ENCODE peak calls at places on chromosome 14, in nine cellular contexts. A, Q, I, W, Z, R, B, O and Y are unnamed samples.

GRCh38 chr14:37172024-37172869 is at the start of gene SLC25A21:
- DNase-seq in O (peak), R (peak), A (peak), W (peak), I (peak), Q (no peak), B (no peak), Z (peak), Y (peak)

GRCh38 chr14:34364201-34364600 is 97.8 kb downstream of the SPTSSA start:
- DNase-seq in Z (no peak), A (no peak), I (no peak), O (no peak), W (no peak), B (no peak), R (no peak), Q (no peak), Y (no peak)

GRCh38 chr14:29896354-29896768 is 31.3 kb downstream of the PRKD1 start:
- DNase-seq in O (no peak), A (peak), R (no peak), W (no peak), B (no peak), Z (no peak), I (no peak), Q (no peak), Y (no peak)

GRCh38 chr14:104450811-104451401 is 128.7 kb upstream of the C14orf180 start:
- DNase-seq in I (no peak), W (no peak), A (no peak), Q (no peak), O (peak), R (no peak), B (no peak), Z (peak), Y (no peak)

GRCh38 chr14:99879401-99880295 is 86.4 kb downstream of the EML1 start:
- DNase-seq in Z (no peak), A (no peak), R (no peak), Q (no peak), W (peak), B (no peak), O (no peak), I (no peak), Y (no peak)

GRCh38 chr14:69953266-69953905 is 74.2 kb downstream of the SMOC1 start:
- DNase-seq in B (no peak), A (no peak), I (peak), R (no peak), Z (no peak), O (no peak), W (no peak), Q (no peak), Y (no peak)

GRCh38 chr14:75454963-75455546 is 27.2 kb downstream of the JDP2 start:
- DNase-seq in O (peak), B (no peak), W (peak), I (peak), R (peak), A (peak), Q (no peak), Z (peak), Y (no peak)

GRCh38 chr14:95850429-95850828 is 26.2 kb upstream of the TUNAR start:
- DNase-seq in R (no peak), Q (no peak), W (no peak), I (no peak), Z (no peak), B (peak), A (no peak), O (no peak), Y (no peak)

GRCh38 chr14:103511022-103511693 is 11.5 kb downstream of the CKB start:
- DNase-seq in Z (no peak), R (no peak), B (no peak), O (no peak), A (no peak), Q (no peak), W (no peak), I (peak), Y (peak)

GRCh38 chr14:54503476-54503875 is 6.2 kb upstream of the CGRRF1 start:
- DNase-seq in W (no peak), A (peak), Z (no peak), B (peak), Q (no peak), R (no peak), O (no peak), I (no peak), Y (no peak)

GRCh38 chr14:91947196-91948184 is at the start of gene FBLN5:
- DNase-seq in Q (no peak), O (peak), Z (peak), I (peak), W (peak), A (peak), B (no peak), R (peak), Y (no peak)

GRCh38 chr14:95354834-95355233 is 35.1 kb upstream of the CLMN start:
- DNase-seq in Z (no peak), O (no peak), R (no peak), A (no peak), I (no peak), B (no peak), Q (no peak), W (no peak), Y (no peak)

GRCh38 chr14:48690349-48690748 is 895.8 kb downstream of the RPS29 start:
- DNase-seq in B (no peak), I (no peak), Q (no peak), R (no peak), A (peak), O (no peak), Z (no peak), W (no peak), Y (no peak)

GRCh38 chr14:93764211-93764659 is 24.1 kb downstream of the PRIMA1 start:
- DNase-seq in O (no peak), Z (peak), Q (no peak), R (peak), B (no peak), A (no peak), I (no peak), W (peak), Y (no peak)

GRCh38 chr14:38948171-38948570 is 154.9 kb downstream of the SEC23A start:
- DNase-seq in W (no peak), Z (no peak), B (no peak), A (no peak), I (no peak), O (no peak), R (no peak), Q (no peak), Y (peak)

GRCh38 chr14:91229743-91230200 is 14.7 kb downstream of the GPR68 start:
- DNase-seq in B (peak), Z (no peak), O (no peak), I (no peak), R (peak), W (no peak), A (no peak), Q (peak), Y (no peak)

GRCh38 chr14:101501341-101501740 is 60.0 kb upstream of the DIO3 start:
- DNase-seq in W (peak), O (no peak), R (no peak), Q (no peak), I (no peak), Z (no peak), A (no peak), B (no peak), Y (no peak)

GRCh38 chr14:103315941-103316340 is 18.1 kb upstream of the EIF5 start:
- DNase-seq in R (no peak), I (no peak), Z (no peak), Q (no peak), B (no peak), W (no peak), A (no peak), O (no peak), Y (no peak)

GRCh38 chr14:92484132-92484823 is 29.3 kb upstream of the RIN3 start:
- DNase-seq in W (no peak), O (peak), Q (no peak), I (no peak), R (no peak), A (no peak), Z (no peak), B (no peak), Y (no peak)

GRCh38 chr14:104789752-104790743 is 5.5 kb downstream of the AKT1 start:
- DNase-seq in O (no peak), Z (peak), R (no peak), I (no peak), W (no peak), A (no peak), Q (peak), B (no peak), Y (no peak)

GRCh38 chr14:84707830-84708229 is 822.1 kb upstream of the FLRT2 start:
- DNase-seq in B (no peak), Q (no peak), O (no peak), Z (no peak), I (no peak), R (no peak), A (no peak), W (no peak), Y (no peak)

GRCh38 chr14:63759454-63759853 is 31.6 kb upstream of the SGPP1 start:
- DNase-seq in B (peak), Z (no peak), W (no peak), O (no peak), A (no peak), R (no peak), I (no peak), Q (peak), Y (no peak)

GRCh38 chr14:90632451-90632850 is 183.8 kb downstream of the TTC7B start:
- DNase-seq in R (no peak), W (no peak), B (no peak), I (no peak), O (no peak), A (no peak), Q (no peak), Z (peak), Y (no peak)

GRCh38 chr14:92926180-92926845 is 3.4 kb downstream of the CHGA start:
- DNase-seq in Z (no peak), B (no peak), W (no peak), A (no peak), O (no peak), R (no peak), I (no peak), Q (no peak), Y (no peak)

GRCh38 chr14:26531894-26532293 is 65.9 kb downstream of the NOVA1 start:
- DNase-seq in W (no peak), Q (no peak), B (no peak), R (no peak), Z (no peak), O (no peak), I (no peak), A (peak), Y (no peak)

GRCh38 chr14:54135804-54136280 is 179.2 kb upstream of the BMP4 start:
- DNase-seq in A (no peak), Z (no peak), B (no peak), W (no peak), R (no peak), O (no peak), Q (no peak), I (no peak), Y (no peak)

GRCh38 chr14:100955201-100955600 is 51.7 kb upstream of the RTL1 start:
- DNase-seq in W (no peak), R (no peak), Q (no peak), A (peak), B (no peak), Z (no peak), I (no peak), O (no peak), Y (no peak)

GRCh38 chr14:57865450-57866198 is at the start of gene SLC35F4:
- DNase-seq in A (no peak), R (no peak), Z (no peak), Q (no peak), O (no peak), I (peak), W (no peak), B (no peak), Y (no peak)

GRCh38 chr14:101817511-101818001 is 56.0 kb downstream of the PPP2R5C start:
- DNase-seq in O (no peak), Z (no peak), I (no peak), Q (peak), R (no peak), W (no peak), B (no peak), A (no peak), Y (no peak)

GRCh38 chr14:98592611-98593170 is 679.3 kb downstream of the BCL11B start:
- DNase-seq in Q (no peak), A (no peak), Z (no peak), B (no peak), W (no peak), R (no peak), O (peak), I (no peak), Y (no peak)

GRCh38 chr14:53993920-53994607 is 37.4 kb upstream of the BMP4 start:
- DNase-seq in Z (no peak), A (no peak), W (no peak), O (no peak), B (no peak), Q (no peak), I (no peak), R (no peak), Y (no peak)

GRCh38 chr14:97625512-97625911 is 828.3 kb downstream of the VRK1 start:
- DNase-seq in I (no peak), R (no peak), W (no peak), Q (no peak), A (no peak), B (no peak), Z (no peak), O (no peak), Y (no peak)

GRCh38 chr14:69650948-69651369 is 39.6 kb downstream of the SUSD6 start:
- DNase-seq in Q (no peak), I (no peak), B (no peak), Z (no peak), R (no peak), O (no peak), W (no peak), A (no peak), Y (no peak)

GRCh38 chr14:72686832-72687231 is 207.1 kb downstream of the DPF3 start:
- DNase-seq in A (no peak), I (no peak), O (no peak), B (no peak), Q (no peak), R (no peak), W (no peak), Z (no peak), Y (no peak)

DNA sequence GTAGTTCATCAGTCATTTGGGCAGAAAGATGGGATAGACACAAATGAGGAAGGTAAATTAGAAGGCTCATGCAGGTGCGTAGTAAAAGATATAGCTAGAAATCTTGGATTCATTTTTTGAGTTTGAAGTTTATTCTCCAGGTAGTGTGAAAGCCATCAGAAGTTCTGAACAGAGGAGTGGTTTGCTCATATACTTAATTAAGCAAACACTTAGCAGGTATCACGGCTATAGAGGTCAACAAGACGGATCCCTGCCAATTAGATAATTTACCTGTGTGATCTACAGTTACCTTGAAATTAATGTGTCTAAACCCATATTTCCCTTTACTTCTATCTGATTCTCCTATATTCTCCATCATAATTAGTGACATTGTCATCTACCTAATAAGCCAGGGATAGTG is 29.7 kb downstream of the PALS1 start:
- DNase-seq in I (no peak), B (no peak), Z (no peak), W (no peak), A (no peak), O (no peak), R (no peak), Q (no peak), Y (no peak)
- H3K27ac ChIP-seq in I (no peak), B (no peak), Z (no peak), W (peak), A (no peak), O (no peak), R (peak), Q (no peak), Y (peak)

DNA sequence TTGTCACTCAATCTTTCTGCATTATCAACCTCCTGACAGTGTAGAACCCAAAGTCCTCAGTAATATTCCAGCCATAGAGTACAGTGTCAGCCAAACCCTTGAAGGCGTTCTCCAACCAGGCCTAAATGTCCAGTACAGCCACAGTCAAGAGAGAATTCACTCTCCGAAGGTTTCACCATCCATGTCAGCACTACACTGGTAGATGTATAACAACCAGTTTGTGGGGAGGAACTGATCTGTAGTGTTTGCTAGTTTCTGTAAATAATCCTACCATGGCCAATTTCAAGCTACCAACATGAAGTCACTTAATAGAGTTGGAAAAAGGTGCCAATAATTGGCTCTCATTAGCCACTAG is 456 bp upstream of the MDP1 start:
- DNase-seq in W (no peak), O (no peak), A (no peak), Z (no peak), Q (no peak), R (no peak), I (no peak), B (no peak), Y (no peak)
- H3K27ac ChIP-seq in W (peak), O (no peak), A (peak), Z (peak), Q (peak), R (peak), I (peak), B (no peak), Y (peak)

GRCh38 chr14:76772300-76773187 is 11.3 kb downstream of the VASH1 start:
- DNase-seq in I (no peak), W (peak), R (peak), Q (no peak), B (no peak), Z (peak), A (no peak), O (peak), Y (peak)
- H3K27ac ChIP-seq in I (peak), W (peak), R (peak), Q (no peak), B (no peak), Z (peak), A (peak), O (peak), Y (peak)

GRCh38 chr14:51400142-51400541 is 160.1 kb downstream of the TMX1 start:
- DNase-seq in W (no peak), R (no peak), O (no peak), A (no peak), B (no peak), I (no peak), Z (no peak), Q (no peak), Y (no peak)
- H3K27ac ChIP-seq in W (no peak), R (no peak), O (no peak), A (peak), B (no peak), I (no peak), Z (no peak), Q (no peak), Y (no peak)